ENCODE peak calls at places on chromosomes 4 and X, in ten cellular contexts. L, X, H, O, V, Z, B, M, J and Y are unnamed samples.
A peak's percentile ranks its signal among the peaks of the same experiment; 100 is the strongest.

GRCh38 chrX:15157624-15158023 is 112.3 kb downstream of the ASB9 start:
- DNase-seq in L (no peak), X (no peak), H (no peak), O (no peak), V (no peak), Z (no peak), B (no peak), M (no peak), J (no peak), Y (no peak)

GRCh38 chr4:37722000-37722638 is 35.9 kb upstream of the RELL1 start:
- DNase-seq in L (no peak), X (no peak), H (no peak), O (no peak), V (no peak), Z (no peak), B (no peak), M (no peak), J (no peak), Y (no peak)

GRCh38 chr4:56007154-56007553 is 58.4 kb downstream of the CEP135 start:
- DNase-seq in L (no peak), X (no peak), H (no peak), O (no peak), V (no peak), Z (no peak), B (no peak), M (no peak), J (no peak), Y (no peak)

GRCh38 chr4:23660865-23661264 is 229.0 kb downstream of the PPARGC1A start:
- DNase-seq in L (no peak), X (no peak), H (no peak), O (no peak), V (no peak), Z (no peak), B (no peak), M (no peak), J (no peak), Y (no peak)

GRCh38 chr4:15262396-15262795 is 165.4 kb upstream of the C1QTNF7 start:
- DNase-seq in L (no peak), X (no peak), H (no peak), O (no peak), V (no peak), Z (no peak), B (no peak), M (no peak), J (no peak), Y (no peak)

GRCh38 chr4:8762951-8763735 is 108.5 kb downstream of the HMX1 start:
- DNase-seq in L (no peak), X (no peak), H (no peak), O (no peak), V (peak; percentile 9), Z (peak; percentile 5), B (no peak), M (no peak), J (no peak), Y (no peak)

GRCh38 chr4:17273047-17273446 is 238.8 kb downstream of the QDPR start:
- DNase-seq in L (no peak), X (no peak), H (no peak), O (peak; percentile 38), V (no peak), Z (no peak), B (no peak), M (no peak), J (no peak), Y (no peak)

GRCh38 chr4:6011686-6012085 is 6.5 kb downstream of the C4orf50 start:
- DNase-seq in L (no peak), X (peak; percentile 9), H (no peak), O (no peak), V (no peak), Z (no peak), B (no peak), M (peak; percentile 71), J (no peak), Y (no peak)

GRCh38 chrX:55107911-55108310 is 19.1 kb downstream of the PAGE2 start:
- DNase-seq in L (no peak), X (no peak), H (no peak), O (no peak), V (no peak), Z (no peak), B (no peak), M (no peak), J (no peak), Y (no peak)

GRCh38 chr4:18508801-18509200 is 487.2 kb upstream of the LCORL start:
- DNase-seq in L (no peak), X (no peak), H (no peak), O (no peak), V (no peak), Z (no peak), B (no peak), M (no peak), J (no peak), Y (no peak)

GRCh38 chrX:50941638-50942037 is 31.1 kb downstream of the BMP15 start:
- DNase-seq in L (peak; percentile 40), X (no peak), H (no peak), O (no peak), V (no peak), Z (no peak), B (no peak), M (peak; percentile 10), J (no peak), Y (peak; percentile 15)

GRCh38 chr4:4641661-4642180 is 99.9 kb upstream of the STX18 start:
- DNase-seq in L (no peak), X (no peak), H (no peak), O (no peak), V (no peak), Z (no peak), B (no peak), M (no peak), J (no peak), Y (peak; percentile 41)

GRCh38 chrX:130974323-130974722 is 71.3 kb upstream of the ENOX2 start:
- DNase-seq in L (no peak), X (no peak), H (no peak), O (no peak), V (no peak), Z (no peak), B (no peak), M (no peak), J (no peak), Y (no peak)

GRCh38 chr4:73068496-73069337 is 799 bp downstream of the COX18 start:
- DNase-seq in L (no peak), X (no peak), H (no peak), O (peak; percentile 15), V (no peak), Z (no peak), B (no peak), M (no peak), J (no peak), Y (no peak)

GRCh38 chr4:95693594-95693993 is 144.8 kb upstream of the UNC5C start:
- DNase-seq in L (no peak), X (no peak), H (no peak), O (no peak), V (no peak), Z (no peak), B (no peak), M (no peak), J (no peak), Y (no peak)

GRCh38 chr4:91089194-91089593 is 962.0 kb downstream of the CCSER1 start:
- DNase-seq in L (no peak), X (no peak), H (no peak), O (no peak), V (no peak), Z (no peak), B (peak; percentile 4), M (no peak), J (no peak), Y (no peak)

GRCh38 chr4:187999406-187999932 is 3.9 kb downstream of the ZFP42 start:
- DNase-seq in L (no peak), X (no peak), H (no peak), O (no peak), V (no peak), Z (no peak), B (no peak), M (no peak), J (no peak), Y (no peak)

GRCh38 chr4:168812806-168813205 is 197.2 kb downstream of the CBR4 start:
- DNase-seq in L (no peak), X (no peak), H (no peak), O (no peak), V (no peak), Z (no peak), B (no peak), M (no peak), J (no peak), Y (no peak)

GRCh38 chrX:56798866-56799864 is 70.1 kb downstream of the NBDY start:
- DNase-seq in L (peak; percentile 29), X (no peak), H (no peak), O (no peak), V (no peak), Z (no peak), B (no peak), M (peak; percentile 80), J (no peak), Y (peak; percentile 23)

GRCh38 chrX:132505116-132505515 is 16.3 kb upstream of the MBNL3 start:
- DNase-seq in L (no peak), X (no peak), H (no peak), O (peak; percentile 4), V (no peak), Z (no peak), B (no peak), M (peak; percentile 29), J (no peak), Y (no peak)

GRCh38 chr4:23477905-23478304 is 411.9 kb downstream of the PPARGC1A start:
- DNase-seq in L (no peak), X (no peak), H (no peak), O (no peak), V (no peak), Z (no peak), B (no peak), M (no peak), J (no peak), Y (no peak)

GRCh38 chr4:118351851-118352827 is 664 bp downstream of the PRSS12 start:
- DNase-seq in L (peak; percentile 53), X (no peak), H (no peak), O (peak; percentile 55), V (peak; percentile 28), Z (peak; percentile 56), B (peak; percentile 23), M (peak; percentile 65), J (no peak), Y (peak; percentile 33)

GRCh38 chr4:14906805-14907204 is 95.5 kb upstream of the CPEB2 start:
- DNase-seq in L (no peak), X (no peak), H (no peak), O (no peak), V (no peak), Z (no peak), B (no peak), M (no peak), J (no peak), Y (no peak)

GRCh38 chr4:38582445-38582844 is 81.6 kb upstream of the KLF3 start:
- DNase-seq in L (no peak), X (no peak), H (no peak), O (no peak), V (no peak), Z (no peak), B (no peak), M (no peak), J (no peak), Y (no peak)

GRCh38 chrX:153924149-153924861 is 1.8 kb downstream of the ARHGAP4 start:
- DNase-seq in L (peak; percentile 60), X (no peak), H (no peak), O (peak; percentile 37), V (no peak), Z (no peak), B (peak; percentile 69), M (no peak), J (no peak), Y (peak; percentile 68)